ENCODE peak calls at places on chromosomes 13 and 19, in ten cellular contexts. One of them, this sample, is unnamed.
A peak's percentile ranks its signal among the peaks of the same experiment; 100 is the strongest.

GRCh38 chr13:97220151-97220900 is 1.8 kb upstream of the MBNL2 start:
- DNase-seq in heart left ventricle: no peak
- DNase-seq in body of pancreas: no peak
- DNase-seq in adrenal gland: no peak
- DNase-seq in ovary: no peak
- DNase-seq in right lobe of liver: no peak
- DNase-seq in transverse colon: no peak
- DNase-seq in esophagus squamous epithelium: no peak
- DNase-seq in sigmoid colon: no peak
- DNase-seq in A549: no peak
- DNase-seq in this sample: no peak

GRCh38 chr13:26219726-26220125 is 2.4 kb downstream of the RNF6 start:
- DNase-seq in esophagus squamous epithelium: no peak
- DNase-seq in A549: no peak
- DNase-seq in ovary: no peak
- DNase-seq in transverse colon: no peak
- DNase-seq in adrenal gland: no peak
- DNase-seq in right lobe of liver: no peak
- DNase-seq in sigmoid colon: no peak
- DNase-seq in heart left ventricle: no peak
- DNase-seq in body of pancreas: no peak
- DNase-seq in this sample: no peak

GRCh38 chr19:45278087-45278486 is 27.0 kb downstream of the MARK4 start:
- DNase-seq in adrenal gland: no peak
- DNase-seq in transverse colon: no peak
- DNase-seq in heart left ventricle: no peak
- DNase-seq in A549: no peak
- DNase-seq in sigmoid colon: no peak
- DNase-seq in ovary: no peak
- DNase-seq in esophagus squamous epithelium: no peak
- DNase-seq in body of pancreas: no peak
- DNase-seq in right lobe of liver: no peak
- DNase-seq in this sample: no peak

GRCh38 chr19:34217952-34218817 is 36.2 kb upstream of the GARRE1 start:
- DNase-seq in right lobe of liver: no peak
- DNase-seq in esophagus squamous epithelium: no peak
- DNase-seq in adrenal gland: no peak
- DNase-seq in A549: no peak
- DNase-seq in sigmoid colon: no peak
- DNase-seq in body of pancreas: no peak
- DNase-seq in transverse colon: peak; percentile 43
- DNase-seq in ovary: no peak
- DNase-seq in heart left ventricle: no peak
- DNase-seq in this sample: peak; percentile 29

GRCh38 chr19:44284968-44285367 is 19.9 kb downstream of the ZNF235 start:
- DNase-seq in body of pancreas: no peak
- DNase-seq in sigmoid colon: no peak
- DNase-seq in right lobe of liver: no peak
- DNase-seq in heart left ventricle: no peak
- DNase-seq in ovary: no peak
- DNase-seq in esophagus squamous epithelium: no peak
- DNase-seq in transverse colon: no peak
- DNase-seq in adrenal gland: no peak
- DNase-seq in A549: no peak
- DNase-seq in this sample: no peak

GRCh38 chr13:30340367-30341184 is 33.2 kb upstream of the KATNAL1 start:
- DNase-seq in right lobe of liver: peak; percentile 64
- DNase-seq in adrenal gland: peak; percentile 90
- DNase-seq in body of pancreas: peak; percentile 42
- DNase-seq in A549: no peak
- DNase-seq in ovary: peak; percentile 71
- DNase-seq in sigmoid colon: peak; percentile 95
- DNase-seq in transverse colon: peak; percentile 45
- DNase-seq in esophagus squamous epithelium: no peak
- DNase-seq in heart left ventricle: peak; percentile 70
- DNase-seq in this sample: peak; percentile 93

GRCh38 chr13:50910483-50910805 is 853 bp downstream of the RNASEH2B start:
- DNase-seq in esophagus squamous epithelium: no peak
- DNase-seq in transverse colon: no peak
- DNase-seq in A549: peak; percentile 25
- DNase-seq in adrenal gland: peak; percentile 48
- DNase-seq in heart left ventricle: no peak
- DNase-seq in right lobe of liver: no peak
- DNase-seq in sigmoid colon: peak; percentile 72
- DNase-seq in body of pancreas: no peak
- DNase-seq in ovary: no peak
- DNase-seq in this sample: peak; percentile 49

GRCh38 chr19:41226053-41226873 is 7.2 kb downstream of the AXL start:
- DNase-seq in right lobe of liver: peak; percentile 62
- DNase-seq in esophagus squamous epithelium: no peak
- DNase-seq in adrenal gland: peak; percentile 86
- DNase-seq in heart left ventricle: peak; percentile 81
- DNase-seq in sigmoid colon: peak; percentile 90
- DNase-seq in A549: peak; percentile 97
- DNase-seq in transverse colon: peak; percentile 77
- DNase-seq in ovary: peak; percentile 85
- DNase-seq in body of pancreas: peak; percentile 71
- DNase-seq in this sample: peak; percentile 87

DNA sequence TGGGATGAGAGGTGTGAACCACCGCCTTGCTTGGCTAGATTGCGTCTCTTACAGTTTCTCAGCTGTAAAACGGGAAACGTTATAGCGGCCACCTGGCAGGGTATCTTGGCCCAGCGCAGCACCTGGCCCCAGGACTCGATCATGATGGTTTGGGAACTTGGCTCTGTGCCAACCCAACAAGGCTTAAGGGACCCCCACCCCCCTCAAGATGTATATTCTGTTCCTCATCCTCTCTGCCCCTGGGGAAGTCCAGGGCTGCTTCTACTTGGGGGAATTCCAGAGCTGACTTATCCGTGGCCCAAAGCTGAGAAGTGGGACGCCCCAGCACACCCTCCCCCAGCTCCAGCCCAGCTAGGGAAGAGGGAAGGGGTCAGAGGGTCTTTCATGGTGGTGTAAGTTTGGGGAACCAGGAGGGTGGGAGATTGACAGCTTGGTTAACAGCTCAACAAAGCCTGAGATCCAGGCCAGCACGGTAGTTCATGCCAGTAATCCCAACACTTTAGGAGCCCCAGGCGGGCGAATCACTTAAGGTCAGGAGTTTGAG is 695 bp downstream of the ICAM1 start:
- DNase-seq in ovary: no peak
- DNase-seq in right lobe of liver: peak; percentile 39
- DNase-seq in body of pancreas: no peak
- DNase-seq in transverse colon: peak; percentile 43
- DNase-seq in A549: no peak
- DNase-seq in adrenal gland: no peak
- DNase-seq in heart left ventricle: no peak
- DNase-seq in sigmoid colon: no peak
- DNase-seq in esophagus squamous epithelium: no peak
- DNase-seq in this sample: no peak
- TF ChIP-seq POLR2A in ovary: no peak
- TF ChIP-seq POLR2A in right lobe of liver: no peak
- TF ChIP-seq POLR2A in body of pancreas: no peak
- TF ChIP-seq POLR2A in transverse colon: no peak
- TF ChIP-seq POLR2A in A549: no peak
- TF ChIP-seq POLR2A in adrenal gland: no peak
- TF ChIP-seq POLR2A in heart left ventricle: no peak
- TF ChIP-seq POLR2A in sigmoid colon: no peak
- TF ChIP-seq POLR2A in esophagus squamous epithelium: no peak
- TF ChIP-seq POLR2A in this sample: no peak

GRCh38 chr13:92959790-92960189 is 266.8 kb upstream of the GPC6 start:
- DNase-seq in esophagus squamous epithelium: no peak
- DNase-seq in heart left ventricle: no peak
- DNase-seq in ovary: no peak
- DNase-seq in right lobe of liver: no peak
- DNase-seq in adrenal gland: no peak
- DNase-seq in sigmoid colon: no peak
- DNase-seq in transverse colon: no peak
- DNase-seq in A549: no peak
- DNase-seq in body of pancreas: no peak
- DNase-seq in this sample: no peak

GRCh38 chr13:92950771-92951170 is 275.8 kb upstream of the GPC6 start:
- DNase-seq in heart left ventricle: no peak
- DNase-seq in adrenal gland: no peak
- DNase-seq in ovary: no peak
- DNase-seq in sigmoid colon: no peak
- DNase-seq in transverse colon: no peak
- DNase-seq in body of pancreas: no peak
- DNase-seq in A549: no peak
- DNase-seq in right lobe of liver: no peak
- DNase-seq in esophagus squamous epithelium: no peak
- DNase-seq in this sample: no peak

GRCh38 chr13:92951273-92951820 is 275.3 kb upstream of the GPC6 start:
- DNase-seq in esophagus squamous epithelium: no peak
- DNase-seq in transverse colon: no peak
- DNase-seq in A549: no peak
- DNase-seq in right lobe of liver: no peak
- DNase-seq in adrenal gland: no peak
- DNase-seq in body of pancreas: no peak
- DNase-seq in heart left ventricle: no peak
- DNase-seq in sigmoid colon: no peak
- DNase-seq in ovary: no peak
- DNase-seq in this sample: no peak

GRCh38 chr13:92952161-92952560 is 274.4 kb upstream of the GPC6 start:
- DNase-seq in heart left ventricle: no peak
- DNase-seq in esophagus squamous epithelium: no peak
- DNase-seq in body of pancreas: no peak
- DNase-seq in sigmoid colon: no peak
- DNase-seq in transverse colon: no peak
- DNase-seq in ovary: no peak
- DNase-seq in adrenal gland: no peak
- DNase-seq in A549: no peak
- DNase-seq in right lobe of liver: no peak
- DNase-seq in this sample: no peak

DNA sequence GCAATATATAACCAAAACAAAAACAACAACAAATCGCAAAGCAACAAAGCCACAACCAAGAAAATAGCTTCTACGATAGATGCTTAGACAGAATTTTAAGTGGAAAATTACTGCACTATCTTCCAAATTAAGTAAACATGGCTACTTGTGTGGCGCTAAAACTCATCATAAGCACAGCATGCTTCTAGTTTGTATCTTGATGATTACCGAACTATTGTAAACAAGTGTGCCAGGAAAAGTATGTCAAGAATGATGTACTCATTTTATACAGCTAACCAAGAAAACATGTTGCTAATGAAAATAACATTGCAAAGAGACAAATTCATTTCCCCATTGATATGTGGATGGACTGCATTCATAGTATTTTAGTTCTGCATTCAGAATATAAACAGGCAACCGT is 271.9 kb upstream of the GPC6 start:
- DNase-seq in esophagus squamous epithelium: no peak
- DNase-seq in ovary: no peak
- DNase-seq in transverse colon: no peak
- DNase-seq in body of pancreas: no peak
- DNase-seq in sigmoid colon: no peak
- DNase-seq in heart left ventricle: no peak
- DNase-seq in A549: no peak
- DNase-seq in adrenal gland: no peak
- DNase-seq in right lobe of liver: no peak
- DNase-seq in this sample: no peak
- H3K27ac ChIP-seq in esophagus squamous epithelium: no peak overlapping the region
- H3K27ac ChIP-seq in ovary: no peak overlapping the region
- H3K27ac ChIP-seq in transverse colon: no peak overlapping the region
- H3K27ac ChIP-seq in body of pancreas: no peak overlapping the region
- H3K27ac ChIP-seq in sigmoid colon: no peak overlapping the region
- H3K27ac ChIP-seq in heart left ventricle: no peak overlapping the region
- H3K27ac ChIP-seq in A549: no peak overlapping the region
- H3K27ac ChIP-seq in adrenal gland: no peak overlapping the region
- H3K27ac ChIP-seq in right lobe of liver: no peak overlapping the region
- H3K27ac ChIP-seq in this sample: no peak overlapping the region

GRCh38 chr19:46296722-46297431 is at the start of gene HIF3A:
- DNase-seq in adrenal gland: peak; percentile 55
- DNase-seq in ovary: peak; percentile 89
- DNase-seq in heart left ventricle: peak; percentile 71
- DNase-seq in transverse colon: peak; percentile 81
- DNase-seq in A549: no peak
- DNase-seq in sigmoid colon: peak; percentile 93
- DNase-seq in body of pancreas: peak; percentile 66
- DNase-seq in right lobe of liver: no peak
- DNase-seq in esophagus squamous epithelium: no peak
- DNase-seq in this sample: peak; percentile 64

GRCh38 chr19:46299695-46300094 is 2.9 kb downstream of the HIF3A start:
- DNase-seq in heart left ventricle: no peak
- DNase-seq in transverse colon: peak; percentile 26
- DNase-seq in sigmoid colon: no peak
- DNase-seq in ovary: peak; percentile 31
- DNase-seq in esophagus squamous epithelium: no peak
- DNase-seq in adrenal gland: no peak
- DNase-seq in right lobe of liver: no peak
- DNase-seq in A549: no peak
- DNase-seq in body of pancreas: no peak
- DNase-seq in this sample: no peak

GRCh38 chr19:46297700-46298476 is 1.0 kb downstream of the HIF3A start:
- DNase-seq in esophagus squamous epithelium: no peak
- DNase-seq in transverse colon: peak; percentile 69
- DNase-seq in ovary: peak; percentile 91
- DNase-seq in right lobe of liver: no peak
- DNase-seq in sigmoid colon: peak; percentile 97
- DNase-seq in adrenal gland: peak; percentile 53
- DNase-seq in heart left ventricle: peak; percentile 92
- DNase-seq in A549: no peak
- DNase-seq in body of pancreas: peak; percentile 42
- DNase-seq in this sample: peak; percentile 79

GRCh38 chr19:46298477-46299003 is 1.7 kb downstream of the HIF3A start:
- DNase-seq in right lobe of liver: no peak
- DNase-seq in transverse colon: no peak
- DNase-seq in sigmoid colon: no peak
- DNase-seq in body of pancreas: no peak
- DNase-seq in heart left ventricle: no peak
- DNase-seq in A549: no peak
- DNase-seq in adrenal gland: no peak
- DNase-seq in ovary: no peak
- DNase-seq in esophagus squamous epithelium: no peak
- DNase-seq in this sample: no peak

DNA sequence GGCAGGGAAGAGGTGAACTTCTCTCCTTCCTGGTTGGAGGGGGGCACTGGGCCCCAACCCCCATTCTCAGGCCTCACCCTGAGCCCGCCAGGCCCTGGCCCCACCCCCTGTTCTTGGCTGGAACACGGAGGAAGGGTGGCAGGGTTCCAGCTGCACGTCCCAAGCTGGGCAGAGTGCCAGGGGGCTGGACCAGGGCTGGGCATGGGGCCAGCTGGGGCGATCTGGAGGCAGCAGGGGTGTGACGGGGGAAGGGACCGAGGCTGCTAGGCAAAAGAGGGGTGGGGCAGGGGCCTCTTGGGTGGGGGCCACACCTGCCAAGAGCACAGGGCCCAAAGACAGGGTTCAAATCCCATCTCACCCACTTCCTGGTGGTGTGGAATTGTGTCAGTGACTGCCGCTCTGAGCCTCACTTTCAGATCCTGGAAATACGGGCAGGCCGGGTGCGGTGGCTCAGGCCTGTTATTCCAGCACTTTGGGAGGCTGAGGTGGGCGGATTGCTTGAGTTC is 2.2 kb downstream of the HIF3A start:
- DNase-seq in body of pancreas: peak; percentile 98
- DNase-seq in adrenal gland: peak; percentile 97
- DNase-seq in A549: peak; percentile 95
- DNase-seq in transverse colon: peak; percentile 98
- DNase-seq in right lobe of liver: peak; percentile 94
- DNase-seq in sigmoid colon: peak; percentile 99
- DNase-seq in ovary: peak; percentile 99
- DNase-seq in esophagus squamous epithelium: no peak
- DNase-seq in heart left ventricle: peak; percentile 97
- DNase-seq in this sample: peak; percentile 98
- H3K4me3 ChIP-seq in body of pancreas: no peak overlapping the region
- H3K4me3 ChIP-seq in adrenal gland: peak overlapping the region; percentile 57
- H3K4me3 ChIP-seq in A549: peak overlapping the region; percentile 15
- H3K4me3 ChIP-seq in transverse colon: peak overlapping the region; percentile 36
- H3K4me3 ChIP-seq in right lobe of liver: peak overlapping the region; percentile 14
- H3K4me3 ChIP-seq in sigmoid colon: peak overlapping the region; percentile 70
- H3K4me3 ChIP-seq in ovary: peak overlapping the region; percentile 44
- H3K4me3 ChIP-seq in esophagus squamous epithelium: peak overlapping the region; percentile 57
- H3K4me3 ChIP-seq in heart left ventricle: peak overlapping the region; percentile 42
- H3K4me3 ChIP-seq in this sample: peak overlapping the region; percentile 50

GRCh38 chr19:4732680-4733114 is 9.1 kb upstream of the DPP9 start:
- DNase-seq in transverse colon: peak; percentile 45
- DNase-seq in right lobe of liver: no peak
- DNase-seq in body of pancreas: peak; percentile 54
- DNase-seq in sigmoid colon: peak; percentile 81
- DNase-seq in esophagus squamous epithelium: no peak
- DNase-seq in A549: peak; percentile 57
- DNase-seq in adrenal gland: peak; percentile 63
- DNase-seq in heart left ventricle: no peak
- DNase-seq in ovary: no peak
- DNase-seq in this sample: peak; percentile 52
- TF ChIP-seq POLR2A in transverse colon: no peak
- TF ChIP-seq POLR2A in right lobe of liver: no peak
- TF ChIP-seq POLR2A in body of pancreas: no peak
- TF ChIP-seq POLR2A in sigmoid colon: no peak
- TF ChIP-seq POLR2A in esophagus squamous epithelium: no peak
- TF ChIP-seq POLR2A in A549: no peak
- TF ChIP-seq POLR2A in adrenal gland: no peak
- TF ChIP-seq POLR2A in heart left ventricle: no peak
- TF ChIP-seq POLR2A in ovary: no peak
- TF ChIP-seq POLR2A in this sample: no peak

This sample was measured in uterus.